ENCODE peak calls at places on chromosomes 16 and 17, in four cellular contexts. One of them, this sample, is unnamed.

GRCh38 chr17:59366773-59367656 is 35.6 kb downstream of the YPEL2 start:
- DNase-seq in prostate gland: peak; percentile 84
- DNase-seq in upper lobe of right lung: peak; percentile 70
- DNase-seq in neuronal stem cell: no peak
- DNase-seq in this sample: no peak

GRCh38 chr17:71900830-71901229 is 220.0 kb upstream of the SOX9 start:
- DNase-seq in prostate gland: no peak
- DNase-seq in upper lobe of right lung: no peak
- DNase-seq in neuronal stem cell: no peak
- DNase-seq in this sample: peak; percentile 91

GRCh38 chr16:80066805-80067580 is 466.5 kb upstream of the MAF start:
- DNase-seq in prostate gland: no peak
- DNase-seq in upper lobe of right lung: no peak
- DNase-seq in neuronal stem cell: no peak
- DNase-seq in this sample: no peak

GRCh38 chr17:13646969-13647368 is 45.2 kb upstream of the HS3ST3A1 start:
- DNase-seq in prostate gland: no peak
- DNase-seq in upper lobe of right lung: no peak
- DNase-seq in neuronal stem cell: no peak
- DNase-seq in this sample: no peak

GRCh38 chr17:31740611-31741082 is 118.4 kb downstream of the COPRS start:
- DNase-seq in prostate gland: no peak
- DNase-seq in upper lobe of right lung: no peak
- DNase-seq in neuronal stem cell: no peak
- DNase-seq in this sample: no peak

GRCh38 chr16:15034266-15035162 is 21.4 kb downstream of the NTAN1 start:
- DNase-seq in prostate gland: no peak
- DNase-seq in upper lobe of right lung: peak; percentile 58
- DNase-seq in neuronal stem cell: no peak
- DNase-seq in this sample: no peak

GRCh38 chr17:17201271-17201670 is 4.9 kb downstream of the PLD6 start:
- DNase-seq in prostate gland: no peak
- DNase-seq in upper lobe of right lung: no peak
- DNase-seq in neuronal stem cell: no peak
- DNase-seq in this sample: no peak

GRCh38 chr16:66510711-66511614 is 39.0 kb downstream of the TK2 start:
- DNase-seq in prostate gland: peak; percentile 51
- DNase-seq in upper lobe of right lung: no peak
- DNase-seq in neuronal stem cell: no peak
- DNase-seq in this sample: no peak

GRCh38 chr17:80270104-80270503 is 9.5 kb downstream of the RNF213 start:
- DNase-seq in prostate gland: no peak
- DNase-seq in upper lobe of right lung: no peak
- DNase-seq in neuronal stem cell: no peak
- DNase-seq in this sample: no peak
- H3K27ac ChIP-seq in prostate gland: no peak overlapping the region
- H3K27ac ChIP-seq in upper lobe of right lung: no peak overlapping the region
- H3K27ac ChIP-seq in neuronal stem cell: no peak overlapping the region
- H3K27ac ChIP-seq in this sample: peak overlapping the region; percentile 23

DNA sequence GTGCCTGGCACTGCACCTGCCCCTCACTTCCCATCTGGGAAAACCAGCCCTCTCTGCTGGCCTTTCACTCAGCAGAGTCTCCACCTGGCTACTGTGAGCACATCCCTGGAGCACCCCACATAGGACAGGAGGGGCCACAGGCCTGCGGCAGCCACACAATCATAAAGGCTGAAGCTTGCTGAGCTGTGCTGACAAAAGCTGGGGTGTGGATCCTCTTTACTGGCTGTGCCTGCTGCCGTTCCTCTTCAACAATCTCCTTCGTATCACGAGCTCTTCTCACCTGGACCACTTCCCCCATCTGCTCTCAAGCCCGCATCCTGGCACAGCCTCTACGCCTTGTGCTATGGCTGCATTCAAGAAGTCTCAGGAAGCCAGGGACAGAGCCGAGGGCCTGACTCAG is 86.1 kb downstream of the ZNF778 start:
- DNase-seq in prostate gland: no peak
- DNase-seq in upper lobe of right lung: no peak
- DNase-seq in neuronal stem cell: no peak
- DNase-seq in this sample: no peak
- H3K27ac ChIP-seq in prostate gland: no peak overlapping the region
- H3K27ac ChIP-seq in upper lobe of right lung: no peak overlapping the region
- H3K27ac ChIP-seq in neuronal stem cell: no peak overlapping the region
- H3K27ac ChIP-seq in this sample: peak overlapping the region; percentile 99

DNA sequence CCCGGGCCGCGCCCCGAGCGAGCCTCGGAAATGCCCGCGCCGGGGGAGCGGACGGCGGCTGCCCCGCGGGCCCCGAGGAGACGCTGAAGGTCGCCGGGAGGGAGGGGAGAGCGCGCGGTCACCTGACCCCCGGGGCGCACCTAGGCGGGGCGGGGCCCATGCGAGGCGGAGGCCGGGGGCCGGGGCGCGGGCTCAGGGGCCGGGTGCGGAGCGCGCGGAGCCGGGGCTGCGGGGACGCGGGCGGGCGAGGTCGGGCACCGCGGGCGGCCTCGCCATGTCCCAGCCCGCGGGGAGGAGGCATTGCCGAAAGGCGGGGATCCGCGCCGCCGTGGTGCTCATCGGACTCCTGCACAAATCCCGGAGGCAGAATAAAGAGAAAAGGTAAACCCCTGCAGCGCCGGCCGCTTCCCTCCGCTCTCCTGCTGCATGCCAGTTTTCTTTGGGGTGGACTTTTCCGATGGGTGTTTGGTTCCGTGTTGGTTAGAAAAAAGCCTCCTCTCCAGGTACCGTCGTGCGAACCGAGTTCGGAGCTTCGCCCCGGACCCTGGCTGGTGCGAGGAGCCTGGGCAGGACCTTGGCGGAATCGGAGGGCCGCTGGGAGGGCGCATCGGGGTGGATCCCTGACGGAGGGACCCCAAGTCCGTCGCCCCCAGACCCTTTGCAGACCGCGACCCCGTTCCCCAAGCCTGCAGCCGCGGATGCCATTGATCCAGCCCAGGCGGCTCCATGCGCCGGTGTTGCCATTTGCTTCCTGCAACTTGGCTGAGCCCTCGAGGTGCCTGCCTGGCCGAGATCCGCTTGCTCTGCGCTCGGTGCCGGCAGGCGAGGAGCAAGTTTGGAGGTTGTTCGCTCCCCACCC is 57.7 kb downstream of the RAP1GAP2 start:
- DNase-seq in prostate gland: peak; percentile 16
- DNase-seq in upper lobe of right lung: peak; percentile 70
- DNase-seq in neuronal stem cell: no peak
- DNase-seq in this sample: peak; percentile 39
- H3K27ac ChIP-seq in prostate gland: no peak overlapping the region
- H3K27ac ChIP-seq in upper lobe of right lung: no peak overlapping the region
- H3K27ac ChIP-seq in neuronal stem cell: no peak overlapping the region
- H3K27ac ChIP-seq in this sample: peak overlapping the region; percentile 83

GRCh38 chr16:89407282-89407924 is 83.0 kb downstream of the ANKRD11 start:
- DNase-seq in prostate gland: no peak
- DNase-seq in upper lobe of right lung: no peak
- DNase-seq in neuronal stem cell: no peak
- DNase-seq in this sample: no peak

GRCh38 chr16:89407925-89408300 is 82.4 kb downstream of the ANKRD11 start:
- DNase-seq in prostate gland: no peak
- DNase-seq in upper lobe of right lung: no peak
- DNase-seq in neuronal stem cell: no peak
- DNase-seq in this sample: no peak

GRCh38 chr16:89404561-89404960 is 85.8 kb downstream of the ANKRD11 start:
- DNase-seq in prostate gland: peak; percentile 50
- DNase-seq in upper lobe of right lung: no peak
- DNase-seq in neuronal stem cell: no peak
- DNase-seq in this sample: peak; percentile 52

GRCh38 chr16:89408315-89408714 is 82.0 kb downstream of the ANKRD11 start:
- DNase-seq in prostate gland: no peak
- DNase-seq in upper lobe of right lung: no peak
- DNase-seq in neuronal stem cell: no peak
- DNase-seq in this sample: no peak

DNA sequence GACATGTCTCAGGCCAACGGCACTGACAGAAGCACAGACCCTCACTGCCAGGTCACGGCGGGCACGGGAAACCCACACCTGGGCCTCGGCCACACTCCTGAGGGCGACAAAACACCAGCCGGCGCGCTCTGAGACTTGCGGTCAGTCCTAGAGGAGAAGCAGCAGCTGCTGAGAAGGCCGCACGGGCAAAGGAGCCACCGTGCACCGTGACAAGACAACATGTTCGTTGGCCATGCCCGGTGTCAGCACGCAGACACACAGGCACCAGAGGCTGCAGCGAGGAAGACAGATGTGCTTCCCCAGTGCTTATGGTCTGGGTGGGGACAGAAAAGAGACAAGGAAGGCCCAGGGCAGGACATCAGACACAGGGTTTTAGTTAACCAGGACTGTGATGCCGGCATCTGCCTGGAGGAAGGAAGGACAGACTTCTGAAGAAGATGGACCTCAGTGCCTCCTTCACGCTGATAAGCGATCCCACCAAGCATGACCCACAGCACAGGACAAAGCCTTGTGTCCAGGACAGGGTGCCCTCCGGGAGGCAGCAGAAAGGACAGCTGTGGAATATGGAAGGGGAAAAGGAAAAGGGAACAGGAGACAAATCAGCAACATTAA is 84.0 kb downstream of the ANKRD11 start:
- DNase-seq in prostate gland: no peak
- DNase-seq in upper lobe of right lung: no peak
- DNase-seq in neuronal stem cell: no peak
- DNase-seq in this sample: no peak
- H3K27ac ChIP-seq in prostate gland: no peak overlapping the region
- H3K27ac ChIP-seq in upper lobe of right lung: no peak overlapping the region
- H3K27ac ChIP-seq in neuronal stem cell: peak overlapping the region; percentile 2
- H3K27ac ChIP-seq in this sample: peak overlapping the region; percentile 83

DNA sequence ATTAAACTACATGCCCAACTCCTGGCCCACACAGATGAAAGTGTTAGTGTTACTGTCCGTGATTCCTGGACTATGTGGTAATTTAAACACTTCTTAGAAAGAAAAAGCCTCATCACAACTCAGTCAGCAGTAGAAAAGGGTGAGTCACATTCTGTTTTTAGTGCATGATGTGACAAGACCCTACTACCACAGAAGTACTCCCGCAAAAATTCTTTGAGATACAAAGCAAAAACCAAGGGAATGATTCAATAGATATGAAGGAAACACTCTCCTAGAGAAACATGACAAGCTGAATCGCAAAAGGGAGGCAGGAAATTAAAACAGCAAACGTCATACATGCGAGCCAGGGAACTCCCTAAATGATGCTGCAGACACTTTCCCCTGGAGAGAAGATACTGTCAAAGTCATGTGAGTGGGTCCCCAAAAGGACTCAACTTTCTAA is 14.4 kb downstream of the SNN start:
- DNase-seq in prostate gland: no peak
- DNase-seq in upper lobe of right lung: no peak
- DNase-seq in neuronal stem cell: no peak
- DNase-seq in this sample: peak; percentile 61
- H3K27ac ChIP-seq in prostate gland: no peak overlapping the region
- H3K27ac ChIP-seq in upper lobe of right lung: no peak overlapping the region
- H3K27ac ChIP-seq in neuronal stem cell: no peak overlapping the region
- H3K27ac ChIP-seq in this sample: peak overlapping the region; percentile 57

GRCh38 chr16:78479723-78480122 is 380.3 kb downstream of the WWOX start:
- DNase-seq in prostate gland: no peak
- DNase-seq in upper lobe of right lung: no peak
- DNase-seq in neuronal stem cell: no peak
- DNase-seq in this sample: no peak

GRCh38 chr16:78480588-78480987 is 381.1 kb downstream of the WWOX start:
- DNase-seq in prostate gland: no peak
- DNase-seq in upper lobe of right lung: no peak
- DNase-seq in neuronal stem cell: no peak
- DNase-seq in this sample: no peak

GRCh38 chr16:78483124-78483992 is 383.9 kb downstream of the WWOX start:
- DNase-seq in prostate gland: no peak
- DNase-seq in upper lobe of right lung: no peak
- DNase-seq in neuronal stem cell: no peak
- DNase-seq in this sample: no peak

GRCh38 chr16:78474762-78475161 is 375.3 kb downstream of the WWOX start:
- DNase-seq in prostate gland: no peak
- DNase-seq in upper lobe of right lung: no peak
- DNase-seq in neuronal stem cell: no peak
- DNase-seq in this sample: no peak

DNA sequence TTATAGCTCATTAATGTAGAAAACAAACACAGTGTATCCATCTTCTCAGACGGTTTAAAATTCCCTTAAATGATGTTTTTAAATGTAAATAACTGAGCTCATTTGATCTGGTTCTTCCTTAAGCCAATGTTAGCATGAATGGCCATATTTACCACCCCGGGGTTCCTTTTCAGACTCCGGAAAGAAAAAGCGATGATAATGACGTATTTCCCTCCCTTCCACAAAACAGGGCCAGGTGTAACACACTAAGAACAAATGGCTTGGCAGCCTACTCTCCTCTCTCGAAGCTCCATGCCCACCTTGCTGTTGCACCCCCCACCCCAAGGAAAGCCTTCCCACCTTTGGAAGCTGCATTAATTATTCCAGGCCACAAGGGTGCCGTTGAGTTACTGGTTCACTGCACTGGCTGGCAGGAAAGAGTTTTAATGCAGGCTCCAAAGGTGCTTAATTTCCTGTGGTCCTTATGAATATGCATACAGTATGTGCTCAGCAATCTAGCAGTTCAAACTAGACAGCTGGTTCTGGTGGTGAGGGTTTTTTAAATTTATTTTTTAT is 378.9 kb downstream of the WWOX start:
- DNase-seq in prostate gland: no peak
- DNase-seq in upper lobe of right lung: no peak
- DNase-seq in neuronal stem cell: no peak
- DNase-seq in this sample: no peak
- H3K27ac ChIP-seq in prostate gland: no peak overlapping the region
- H3K27ac ChIP-seq in upper lobe of right lung: no peak overlapping the region
- H3K27ac ChIP-seq in neuronal stem cell: no peak overlapping the region
- H3K27ac ChIP-seq in this sample: no peak overlapping the region

DNA sequence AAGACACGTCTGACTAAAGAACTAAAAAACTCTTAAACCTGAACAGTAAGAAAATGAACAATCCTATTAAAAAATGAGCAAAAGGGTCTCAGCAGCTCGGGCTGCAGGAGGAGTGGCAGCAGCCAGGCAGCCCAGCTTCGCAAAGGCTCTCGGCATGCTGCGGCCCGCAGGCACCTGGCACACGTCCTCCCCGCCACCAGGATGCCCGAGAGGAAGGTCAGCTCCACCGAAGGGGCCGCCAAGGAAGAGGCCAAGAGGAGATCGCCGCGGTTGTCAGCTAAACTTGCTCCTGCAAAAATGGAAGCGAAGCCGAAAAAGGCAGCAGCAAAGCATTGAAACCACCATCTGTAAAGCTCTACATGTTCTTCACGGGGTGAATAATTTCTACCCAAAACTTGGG is 173.5 kb downstream of the BCAS3 start:
- DNase-seq in prostate gland: no peak
- DNase-seq in upper lobe of right lung: no peak
- DNase-seq in neuronal stem cell: no peak
- DNase-seq in this sample: no peak
- H3K27ac ChIP-seq in prostate gland: no peak overlapping the region
- H3K27ac ChIP-seq in upper lobe of right lung: no peak overlapping the region
- H3K27ac ChIP-seq in neuronal stem cell: no peak overlapping the region
- H3K27ac ChIP-seq in this sample: no peak overlapping the region